ENCODE peak calls at places on chromosome 15, in five cellular contexts. B is progenitor cell of endocrine pancreas, C is AG09309, Z is colonic mucosa, S is psoas muscle. V is an unnamed sample.

GRCh38 chr15:85100186-85100937 is 118.7 kb downstream of the PDE8A start:
- DNase-seq in B (no peak), Z (no peak), S (no peak), C (no peak), V (no peak)

GRCh38 chr15:90691982-90692773 is 25.0 kb upstream of the BLM start:
- DNase-seq in C (no peak), Z (no peak), B (no peak), S (no peak), V (peak; percentile 57)

GRCh38 chr15:70113304-70113700 is 15.6 kb upstream of the TLE3 start:
- DNase-seq in C (no peak), Z (no peak), S (peak; percentile 54), B (no peak), V (no peak)

GRCh38 chr15:40323953-40324937 is 753 bp downstream of the INAFM2 start:
- DNase-seq in Z (no peak), C (no peak), B (no peak), S (no peak), V (peak; percentile 62)

GRCh38 chr15:76439542-76439941 is 103.0 kb downstream of the ISL2 start:
- DNase-seq in Z (no peak), C (no peak), B (no peak), S (no peak), V (no peak)

GRCh38 chr15:94053626-94054025 is 177.7 kb upstream of the MCTP2 start:
- DNase-seq in Z (no peak), C (no peak), B (no peak), S (no peak), V (no peak)

GRCh38 chr15:31236184-31237041 is 90.2 kb upstream of the KLF13 start:
- DNase-seq in Z (peak; percentile 60), C (peak; percentile 88), S (peak; percentile 53), B (no peak), V (no peak)

GRCh38 chr15:54660356-54660755 is 536.4 kb downstream of the RSL24D1 start:
- DNase-seq in S (no peak), B (no peak), C (no peak), Z (no peak), V (no peak)

GRCh38 chr15:93072440-93073394 is 16.3 kb downstream of the RGMA start:
- DNase-seq in C (no peak), B (peak; percentile 68), Z (peak; percentile 65), S (peak; percentile 90), V (no peak)

GRCh38 chr15:57323806-57324589 is 52.3 kb upstream of the CGNL1 start:
- DNase-seq in S (no peak), C (no peak), Z (peak; percentile 88), B (no peak), V (no peak)

GRCh38 chr15:69554321-69554961 is 101.8 kb downstream of the RPLP1 start:
- DNase-seq in C (no peak), B (no peak), Z (peak; percentile 84), S (no peak), V (no peak)

GRCh38 chr15:100714034-100714748 is 111.8 kb downstream of the ASB7 start:
- DNase-seq in Z (no peak), S (no peak), B (no peak), C (no peak), V (no peak)

GRCh38 chr15:32855942-32856341 is 138.1 kb downstream of the GREM1 start:
- DNase-seq in C (peak; percentile 99), Z (no peak), B (no peak), S (no peak), V (no peak)

GRCh38 chr15:75732809-75733451 is 20.3 kb upstream of the CSPG4 start:
- DNase-seq in S (peak; percentile 75), B (peak; percentile 66), C (no peak), Z (peak; percentile 79), V (peak; percentile 73)

GRCh38 chr15:69648775-69649735 is 196.4 kb downstream of the RPLP1 start:
- DNase-seq in B (no peak), S (no peak), Z (no peak), C (no peak), V (no peak)

GRCh38 chr15:99212401-99212800 is 37.0 kb downstream of the TTC23 start:
- DNase-seq in C (no peak), B (no peak), Z (no peak), S (peak; percentile 40), V (no peak)

GRCh38 chr15:74431645-74432044 is 2.1 kb downstream of the SEMA7A start:
- DNase-seq in C (no peak), B (no peak), Z (no peak), S (no peak), V (no peak)

GRCh38 chr15:95610945-95611344 is 719.6 kb upstream of the NR2F2 start:
- DNase-seq in B (no peak), Z (no peak), C (no peak), S (no peak), V (no peak)

GRCh38 chr15:58932791-58933310 is 628 bp downstream of the SLTM start:
- DNase-seq in B (no peak), Z (no peak), S (no peak), C (no peak), V (no peak)

GRCh38 chr15:38189651-38190280 is 62.9 kb upstream of the SPRED1 start:
- DNase-seq in Z (no peak), B (no peak), C (no peak), S (no peak), V (no peak)

GRCh38 chr15:101121511-101122090 is 130.2 kb downstream of the CHSY1 start:
- DNase-seq in Z (peak; percentile 58), S (peak; percentile 76), B (peak; percentile 22), C (no peak), V (peak; percentile 77)

GRCh38 chr15:72233759-72234158 is 2.8 kb upstream of the PKM start:
- DNase-seq in C (no peak), B (no peak), S (no peak), Z (no peak), V (no peak)

GRCh38 chr15:69723404-69724097 is 270.9 kb downstream of the RPLP1 start:
- DNase-seq in S (peak; percentile 32), Z (no peak), C (no peak), B (no peak), V (no peak)

GRCh38 chr15:92333709-92334108 is 60.0 kb upstream of the ST8SIA2 start:
- DNase-seq in S (no peak), B (no peak), Z (no peak), C (no peak), V (no peak)

GRCh38 chr15:61227269-61228024 is 1.7 kb downstream of the RORA start:
- DNase-seq in C (peak; percentile 27), Z (peak; percentile 20), B (no peak), S (peak; percentile 24), V (no peak)

GRCh38 chr15:37109952-37110630 is 9.7 kb upstream of the MEIS2 start:
- DNase-seq in Z (no peak), B (no peak), S (peak; percentile 64), C (no peak), V (no peak)

GRCh38 chr15:55846108-55846707 is 103.3 kb upstream of the PRTG start:
- DNase-seq in C (peak; percentile 64), S (no peak), B (peak; percentile 39), Z (peak; percentile 72), V (peak; percentile 64)

GRCh38 chr15:93246266-93247242 is 157.5 kb upstream of the RGMA start:
- DNase-seq in S (no peak), B (no peak), Z (no peak), C (no peak), V (no peak)

GRCh38 chr15:69375151-69375790 is 38.9 kb upstream of the KIF23 start:
- DNase-seq in C (no peak), Z (no peak), B (no peak), S (no peak), V (no peak)

GRCh38 chr15:57662091-57662744 is 44.3 kb upstream of the POLR2M start:
- DNase-seq in B (no peak), Z (peak; percentile 68), C (no peak), S (no peak), V (no peak)

GRCh38 chr15:99181544-99181943 is 67.8 kb downstream of the TTC23 start:
- DNase-seq in B (no peak), Z (no peak), C (no peak), S (peak; percentile 66), V (no peak)

GRCh38 chr15:25481208-25481862 is 42.5 kb upstream of the UBE3A start:
- DNase-seq in Z (no peak), C (no peak), B (no peak), S (no peak), V (no peak)

GRCh38 chr15:26661727-26662126 is 111.1 kb downstream of the GABRB3 start:
- DNase-seq in Z (no peak), C (no peak), B (no peak), S (no peak), V (no peak)

GRCh38 chr15:44501768-44502366 is 35.1 kb upstream of the EIF3J start:
- DNase-seq in S (no peak), Z (no peak), C (peak; percentile 8), B (no peak), V (peak; percentile 41)

DNA sequence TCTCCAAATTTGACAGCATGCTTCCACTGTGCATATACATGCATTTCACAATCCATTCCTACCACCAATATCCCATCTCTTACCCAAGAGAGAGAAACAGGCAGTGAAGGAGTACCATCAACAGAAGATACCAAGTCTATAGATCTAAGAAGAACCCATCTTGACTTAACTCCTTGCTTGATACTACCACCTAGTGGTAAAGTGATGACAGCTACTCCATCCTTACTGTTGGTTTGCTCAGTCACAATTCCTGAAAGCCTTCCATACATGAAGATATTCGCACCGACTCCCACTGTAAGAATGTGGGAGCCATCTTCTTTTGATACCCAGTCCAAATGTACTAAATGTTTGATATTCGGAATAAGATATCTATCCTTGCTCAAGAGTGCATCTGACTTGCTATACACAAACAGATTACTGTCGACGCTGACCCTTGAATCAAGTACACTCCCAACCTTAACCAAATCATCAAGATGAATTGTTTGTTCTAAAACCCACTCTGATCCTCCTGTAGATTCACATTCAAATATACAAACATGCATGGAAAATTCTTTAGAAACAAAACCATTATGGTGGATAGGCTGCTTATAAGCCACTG is 123.1 kb downstream of the DMXL2 start:
- DNase-seq in Z (no peak), S (no peak), B (no peak), C (peak; percentile 3), V (peak; percentile 51)
- TF ChIP-seq CTCF in Z (peak; percentile 26), S (no peak), B (peak; percentile 59), C (peak; percentile 68), V (peak; percentile 64)

GRCh38 chr15:41585140-41586047 is 26.4 kb downstream of the TYRO3 start:
- DNase-seq in Z (peak; percentile 48), C (peak; percentile 10), S (peak; percentile 62), B (peak; percentile 32), V (no peak)
- TF ChIP-seq CTCF in Z (peak; percentile 31), C (peak; percentile 59), S (peak; percentile 40), B (peak; percentile 29), V (no peak)

DNA sequence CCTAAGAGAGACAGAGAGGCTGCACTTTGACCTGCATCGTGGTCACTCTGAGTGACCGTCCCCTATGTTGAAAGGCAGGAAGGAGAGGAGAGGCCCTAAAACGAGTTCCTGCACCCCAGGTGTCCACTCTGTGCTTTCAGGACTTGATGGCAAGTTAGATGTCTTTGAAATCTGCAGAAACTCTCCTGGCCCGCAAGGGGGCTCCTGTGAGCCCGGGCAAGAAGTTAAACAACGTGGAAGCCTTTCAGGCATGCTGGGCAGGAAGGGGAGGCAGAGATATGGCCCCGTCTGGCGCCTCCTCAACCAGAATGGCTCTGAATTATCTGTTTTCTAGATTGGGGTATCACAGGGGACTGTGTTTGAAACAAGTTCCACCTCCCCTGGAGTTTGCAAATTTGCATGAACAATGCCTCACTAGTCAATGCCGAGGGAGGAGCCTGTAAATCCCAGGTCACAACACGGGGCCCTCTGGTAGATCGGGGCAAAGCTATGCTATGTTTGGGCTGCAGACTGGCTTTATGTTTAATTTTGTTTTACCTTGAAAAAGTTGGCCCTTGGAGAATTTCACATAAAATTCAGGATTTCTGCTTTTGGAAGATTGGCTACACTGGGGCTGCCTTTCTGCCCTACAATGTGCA is 9.8 kb downstream of the CTXND1 start:
- DNase-seq in C (no peak), S (no peak), Z (no peak), B (peak; percentile 35), V (peak; percentile 57)
- TF ChIP-seq CTCF in C (peak; percentile 75), S (peak; percentile 29), Z (peak; percentile 50), B (peak; percentile 75), V (peak; percentile 59)

GRCh38 chr15:34851751-34852150 is 56.4 kb upstream of the ACTC1 start:
- DNase-seq in Z (no peak), C (no peak), B (no peak), S (no peak), V (no peak)
- TF ChIP-seq CTCF in Z (no peak), C (no peak), B (no peak), S (no peak), V (no peak)

V was measured in GM13977.